ENCODE peak calls at places on chromosome 18, in eight cellular contexts. R, A, H, L, X, Q, W and Y are unnamed samples.

GRCh38 chr18:63299837-63300787 is 19.5 kb downstream of the BCL2 start:
- DNase-seq in R (no peak), A (no peak), H (peak; percentile 43), L (no peak), X (no peak), Q (peak; percentile 61), W (no peak), Y (no peak)

GRCh38 chr18:39564716-39565115 is 1999.1 kb upstream of the CELF4 start:
- DNase-seq in R (no peak), A (no peak), H (no peak), L (no peak), X (no peak), Q (no peak), W (no peak), Y (no peak)

GRCh38 chr18:39318008-39318407 is 1752.4 kb upstream of the CELF4 start:
- DNase-seq in R (no peak), A (no peak), H (no peak), L (no peak), X (no peak), Q (no peak), W (no peak), Y (no peak)

GRCh38 chr18:424071-424868 is 76.2 kb downstream of the COLEC12 start:
- DNase-seq in R (no peak), A (no peak), H (no peak), L (no peak), X (no peak), Q (no peak), W (no peak), Y (no peak)

GRCh38 chr18:37199741-37200140 is 365.9 kb downstream of the CELF4 start:
- DNase-seq in R (no peak), A (no peak), H (no peak), L (no peak), X (no peak), Q (no peak), W (no peak), Y (no peak)

GRCh38 chr18:26493021-26493420 is 55.3 kb downstream of the KCTD1 start:
- DNase-seq in R (no peak), A (no peak), H (no peak), L (no peak), X (no peak), Q (no peak), W (no peak), Y (no peak)

GRCh38 chr18:73945130-73945792 is 202.4 kb downstream of the FBXO15 start:
- DNase-seq in R (no peak), A (no peak), H (no peak), L (no peak), X (no peak), Q (no peak), W (no peak), Y (no peak)

GRCh38 chr18:51195602-51196115 is 1.8 kb downstream of the MEX3C start:
- DNase-seq in R (peak; percentile 73), A (no peak), H (peak; percentile 30), L (peak; percentile 30), X (peak; percentile 38), Q (peak; percentile 47), W (no peak), Y (peak; percentile 40)

GRCh38 chr18:48405108-48405507 is 4.1 kb downstream of the ZBTB7C start:
- DNase-seq in R (no peak), A (no peak), H (peak; percentile 6), L (peak; percentile 45), X (no peak), Q (no peak), W (no peak), Y (peak; percentile 62)

GRCh38 chr18:59388817-59389216 is 29.8 kb upstream of the LMAN1 start:
- DNase-seq in R (no peak), A (no peak), H (no peak), L (no peak), X (no peak), Q (no peak), W (no peak), Y (no peak)